ENCODE peak calls at places on chromosomes 11 and 22, in eight cellular contexts. T is neural crest cell, D is dorsolateral prefrontal cortex, G is nephron progenitor cell, P is RWPE1, Q is mucosa of descending colon, A is retinal pigment epithelial cell, X is Caco-2. V is an unnamed sample.

GRCh38 chr11:94655291-94655690 is 88.1 kb downstream of the PIWIL4 start:
- DNase-seq in D (no peak), Q (no peak), T (no peak), P (no peak), A (no peak), G (no peak), X (no peak), V (no peak)

GRCh38 chr11:8218840-8219239 is 44.8 kb downstream of the LMO1 start:
- DNase-seq in P (no peak), X (no peak), D (no peak), Q (no peak), T (no peak), G (no peak), A (no peak), V (no peak)

GRCh38 chr11:83951521-83951920 is 665.4 kb upstream of the CCDC90B start:
- DNase-seq in A (no peak), T (no peak), G (no peak), D (no peak), P (no peak), X (no peak), Q (peak), V (no peak)

GRCh38 chr22:42108848-42109247 is 18.3 kb upstream of the NDUFA6 start:
- DNase-seq in P (no peak), G (no peak), A (no peak), X (no peak), Q (no peak), T (no peak), D (no peak), V (no peak)

GRCh38 chr11:134032501-134033091 is 36.3 kb upstream of the JAM3 start:
- DNase-seq in G (no peak), X (no peak), P (no peak), T (no peak), A (no peak), D (peak), Q (no peak), V (no peak)

GRCh38 chr11:36729765-36730164 is 131.7 kb upstream of the RAG2 start:
- DNase-seq in T (no peak), P (no peak), G (no peak), D (no peak), X (no peak), Q (no peak), A (no peak), V (no peak)

GRCh38 chr11:47551086-47551485 is 1.8 kb downstream of the CELF1 start:
- DNase-seq in Q (no peak), G (no peak), P (no peak), D (no peak), T (no peak), X (no peak), A (no peak), V (no peak)

GRCh38 chr11:12246169-12246568 is 131.2 kb upstream of the PARVA start:
- DNase-seq in P (no peak), G (no peak), A (no peak), D (no peak), Q (no peak), T (no peak), X (no peak), V (no peak)

GRCh38 chr22:46462726-46463371 is 74.6 kb downstream of the CELSR1 start:
- DNase-seq in X (no peak), D (no peak), P (peak), Q (no peak), T (no peak), G (no peak), A (no peak), V (no peak)

GRCh38 chr11:8006349-8006977 is 19.3 kb downstream of the EIF3F start:
- DNase-seq in A (no peak), Q (peak), T (peak), G (peak), X (peak), P (peak), D (peak), V (peak)

GRCh38 chr22:37581534-37581933 is 1.6 kb upstream of the LGALS2 start:
- DNase-seq in D (peak), P (no peak), Q (peak), A (no peak), X (no peak), G (no peak), T (no peak), V (no peak)

GRCh38 chr22:39254789-39255298 is 10.1 kb upstream of the PDGFB start:
- DNase-seq in Q (no peak), T (no peak), X (no peak), A (no peak), D (no peak), G (no peak), P (peak), V (no peak)

GRCh38 chr22:30857791-30858190 is 110.8 kb downstream of the MORC2 start:
- DNase-seq in D (no peak), Q (no peak), T (no peak), P (no peak), G (no peak), X (no peak), A (no peak), V (no peak)

GRCh38 chr11:61035086-61035835 is 63.8 kb downstream of the CD6 start:
- DNase-seq in T (no peak), D (no peak), Q (no peak), X (no peak), P (no peak), A (no peak), G (no peak), V (no peak)

GRCh38 chr11:131910491-131911387 is 540.3 kb downstream of the NTM start:
- DNase-seq in A (no peak), D (no peak), Q (no peak), X (no peak), P (peak), G (peak), T (peak), V (no peak)

GRCh38 chr22:49534386-49534785 is 293.3 kb downstream of the BRD1 start:
- DNase-seq in T (no peak), A (no peak), Q (no peak), P (no peak), D (peak), X (no peak), G (no peak), V (no peak)

GRCh38 chr11:57567512-57568329 is at the start of gene UBE2L6:
- DNase-seq in G (peak), Q (peak), P (peak), D (peak), T (peak), A (no peak), X (peak), V (peak)

GRCh38 chr11:126833020-126833419 is 167.6 kb downstream of the KIRREL3 start:
- DNase-seq in D (no peak), Q (no peak), P (no peak), A (no peak), G (no peak), X (no peak), T (no peak), V (no peak)

GRCh38 chr11:5524756-5525155 is 8.3 kb upstream of the UBQLNL start:
- DNase-seq in X (no peak), P (no peak), T (no peak), G (no peak), D (no peak), A (no peak), Q (no peak), V (no peak)

GRCh38 chr22:22893891-22894739 is 6.5 kb downstream of the IGLL5 start:
- DNase-seq in T (no peak), P (no peak), Q (no peak), X (peak), G (no peak), D (no peak), A (no peak), V (no peak)

GRCh38 chr11:68040121-68040956 is 1.5 kb downstream of the TCIRG1 start:
- DNase-seq in Q (peak), G (peak), A (no peak), P (peak), T (no peak), X (peak), D (no peak), V (no peak)

GRCh38 chr11:75275581-75275980 is 35.0 kb downstream of the TPBGL start:
- DNase-seq in D (peak), X (peak), Q (peak), G (no peak), T (no peak), A (no peak), P (no peak), V (peak)

GRCh38 chr11:2420502-2421225 is 20.1 kb downstream of the TSSC4 start:
- DNase-seq in T (peak), A (no peak), D (peak), X (peak), P (peak), G (peak), Q (peak), V (peak)

GRCh38 chr22:35313311-35314121 is 13.8 kb downstream of the TOM1 start:
- DNase-seq in X (peak), P (peak), D (no peak), G (no peak), T (no peak), A (no peak), Q (peak), V (no peak)

GRCh38 chr11:124441519-124441918 is 4.0 kb downstream of the OR8B8 start:
- DNase-seq in Q (no peak), G (no peak), X (no peak), A (no peak), P (no peak), T (no peak), D (no peak), V (no peak)

GRCh38 chr11:46389450-46390330 is 1.9 kb downstream of the CHRM4 start:
- DNase-seq in G (peak), T (peak), D (peak), P (peak), Q (peak), A (no peak), X (peak), V (peak)

GRCh38 chr11:33970984-33971466 is 79.1 kb upstream of the LMO2 start:
- DNase-seq in Q (peak), D (no peak), P (peak), X (peak), G (peak), T (peak), A (peak), V (peak)

GRCh38 chr11:64591257-64592233 is 525 bp downstream of the SLC22A12 start:
- DNase-seq in Q (no peak), X (no peak), P (no peak), D (no peak), A (no peak), T (no peak), G (no peak), V (no peak)

GRCh38 chr11:60887531-60887930 is 18.9 kb downstream of the PRPF19 start:
- DNase-seq in P (no peak), X (peak), G (peak), T (no peak), A (no peak), Q (peak), D (no peak), V (no peak)

GRCh38 chr11:3152471-3153110 is 12.5 kb downstream of the OSBPL5 start:
- DNase-seq in X (no peak), P (no peak), G (no peak), T (no peak), D (no peak), Q (no peak), A (no peak), V (no peak)

GRCh38 chr11:132062031-132062430 is 691.6 kb downstream of the NTM start:
- DNase-seq in X (no peak), D (no peak), A (no peak), Q (no peak), G (no peak), T (no peak), P (no peak), V (no peak)

GRCh38 chr11:42066113-42066512 is 606.7 kb upstream of the LRRC4C start:
- DNase-seq in G (no peak), Q (no peak), A (no peak), P (no peak), X (no peak), T (no peak), D (peak), V (no peak)

GRCh38 chr11:123448798-123449197 is 18.7 kb downstream of the GRAMD1B start:
- DNase-seq in G (no peak), A (no peak), Q (no peak), P (no peak), D (no peak), T (no peak), X (no peak), V (no peak)

GRCh38 chr11:112459001-112459400 is 198.3 kb upstream of the PLET1 start:
- DNase-seq in T (no peak), A (no peak), Q (no peak), P (no peak), G (no peak), X (no peak), D (no peak), V (no peak)

GRCh38 chr22:36304429-36304828 is 51.5 kb downstream of the APOL1 start:
- DNase-seq in T (no peak), X (no peak), D (no peak), P (no peak), Q (no peak), G (no peak), A (no peak), V (no peak)

GRCh38 chr11:134275534-134276395 is at the start of gene GLB1L3:
- DNase-seq in T (peak), P (peak), D (peak), G (peak), A (no peak), X (peak), Q (peak), V (no peak)

GRCh38 chr22:21000215-21000986 is 1.5 kb downstream of the THAP7 start:
- DNase-seq in G (no peak), D (no peak), Q (no peak), X (no peak), T (no peak), P (no peak), A (no peak), V (no peak)

GRCh38 chr22:46066691-46067090 is 83.6 kb upstream of the PPARA start:
- DNase-seq in G (no peak), P (no peak), A (no peak), X (peak), D (peak), T (no peak), Q (peak), V (no peak)

DNA sequence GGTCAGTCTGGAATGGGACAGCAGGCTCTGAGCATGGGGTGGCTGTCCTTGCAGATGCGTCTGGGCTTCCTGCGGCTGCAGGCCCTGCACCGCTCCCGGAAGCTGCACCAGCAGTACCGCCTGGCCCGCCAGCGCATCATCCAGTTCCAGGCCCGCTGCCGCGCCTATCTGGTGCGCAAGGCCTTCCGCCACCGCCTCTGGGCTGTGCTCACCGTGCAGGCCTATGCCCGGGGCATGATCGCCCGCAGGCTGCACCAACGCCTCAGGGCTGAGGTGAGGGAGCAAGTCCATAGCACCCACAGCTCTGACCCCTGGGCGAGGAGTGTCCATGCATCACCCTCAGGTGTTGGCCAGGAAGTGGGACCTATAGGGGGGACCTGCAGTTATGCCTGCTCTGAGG is 51.6 kb downstream of the MYO7A start:
- DNase-seq in T (no peak), G (no peak), P (no peak), A (no peak), X (no peak), D (no peak), Q (no peak), V (no peak)
- TF ChIP-seq CTCF in T (no peak), G (no peak), P (no peak), A (no peak), X (no peak), D (no peak), Q (no peak), V (no peak)

GRCh38 chr22:32411829-32412592 is at the start of gene RTCB:
- DNase-seq in A (peak), T (peak), G (peak), D (peak), Q (peak), P (peak), X (peak), V (peak)

GRCh38 chr22:32411388-32411787 is 659 bp downstream of the RTCB start:
- DNase-seq in Q (no peak), D (no peak), P (peak), X (no peak), T (no peak), G (no peak), A (no peak), V (no peak)

GRCh38 chr22:32416556-32417085 is 4.6 kb upstream of the RTCB start:
- DNase-seq in Q (no peak), T (no peak), D (no peak), G (no peak), X (no peak), A (no peak), P (no peak), V (no peak)

GRCh38 chr22:32410459-32410858 is 1.6 kb downstream of the RTCB start:
- DNase-seq in Q (no peak), G (no peak), T (no peak), X (no peak), A (no peak), D (no peak), P (no peak), V (no peak)

GRCh38 chr22:32413715-32414114 is 1.7 kb upstream of the RTCB start:
- DNase-seq in P (peak), Q (no peak), A (no peak), X (no peak), G (no peak), D (no peak), T (no peak), V (no peak)
- TF ChIP-seq CTCF in P (peak), Q (no peak), A (peak), X (peak), G (no peak), D (peak), T (peak), V (no peak)

GRCh38 chr11:111452817-111453607 is 59.2 kb downstream of the BTG4 start:
- DNase-seq in P (no peak), D (no peak), Q (no peak), X (no peak), T (no peak), G (no peak), A (no peak), V (no peak)

GRCh38 chr11:111456859-111457730 is 55.1 kb downstream of the BTG4 start:
- DNase-seq in G (no peak), X (no peak), P (no peak), Q (no peak), T (no peak), A (no peak), D (no peak), V (no peak)

GRCh38 chr11:111455291-111456085 is 56.7 kb downstream of the BTG4 start:
- DNase-seq in P (no peak), X (no peak), T (no peak), D (no peak), A (no peak), Q (no peak), G (no peak), V (no peak)

GRCh38 chr11:111456086-111456858 is 55.9 kb downstream of the BTG4 start:
- DNase-seq in A (no peak), D (no peak), G (no peak), Q (no peak), P (no peak), T (no peak), X (peak), V (no peak)

DNA sequence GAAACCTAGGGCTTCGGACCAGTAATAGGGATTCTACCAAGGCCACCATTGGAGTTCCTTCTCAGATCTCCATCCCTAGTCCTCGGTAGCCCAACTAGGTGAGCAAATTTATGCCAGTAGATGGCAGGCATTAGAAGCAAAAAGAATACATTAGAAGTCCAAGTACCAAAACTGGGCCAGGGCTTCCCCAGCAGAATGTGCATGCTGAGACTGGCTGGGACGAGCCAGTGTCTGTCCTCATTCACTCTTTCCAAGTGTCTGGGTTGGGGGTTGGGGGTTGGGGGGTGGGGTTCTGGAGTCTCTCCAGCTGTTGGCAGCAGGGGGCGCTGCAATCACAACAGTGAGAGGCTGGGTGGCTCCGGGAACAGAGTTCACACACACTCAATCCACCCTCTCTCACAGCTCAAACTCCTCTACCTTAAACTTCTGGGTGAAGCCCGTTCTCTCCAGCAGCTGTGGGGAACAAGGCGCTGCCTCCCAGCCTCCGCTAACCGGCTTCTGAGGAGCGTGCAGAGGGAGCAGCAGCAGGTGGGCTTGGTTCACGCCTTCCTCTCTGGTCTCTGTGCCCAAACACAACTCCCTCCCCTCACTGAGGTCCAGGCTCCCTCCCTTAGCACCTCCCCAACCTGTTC is 57.5 kb downstream of the BTG4 start:
- DNase-seq in Q (peak), G (peak), D (peak), A (no peak), P (peak), X (peak), T (peak), V (peak)
- TF ChIP-seq CTCF in Q (no peak), G (peak), D (peak), A (peak), P (no peak), X (peak), T (peak), V (peak)

GRCh38 chr22:27151407-27151806 is 494.0 kb downstream of the MIAT start:
- DNase-seq in Q (no peak), X (no peak), D (no peak), A (no peak), T (no peak), G (no peak), P (no peak), V (no peak)
- TF ChIP-seq CTCF in Q (no peak), X (no peak), D (no peak), A (peak), T (peak), G (no peak), P (no peak), V (no peak)

GRCh38 chr11:101459020-101459419 is 124.8 kb downstream of the TRPC6 start:
- DNase-seq in X (no peak), D (no peak), Q (no peak), A (no peak), G (no peak), P (no peak), T (no peak), V (no peak)

GRCh38 chr11:101453682-101454081 is 130.1 kb downstream of the TRPC6 start:
- DNase-seq in Q (no peak), G (no peak), X (no peak), P (no peak), T (no peak), D (no peak), A (no peak), V (no peak)

GRCh38 chr11:101458161-101458560 is 125.6 kb downstream of the TRPC6 start:
- DNase-seq in T (no peak), X (no peak), G (no peak), Q (no peak), D (no peak), A (no peak), P (no peak), V (no peak)

DNA sequence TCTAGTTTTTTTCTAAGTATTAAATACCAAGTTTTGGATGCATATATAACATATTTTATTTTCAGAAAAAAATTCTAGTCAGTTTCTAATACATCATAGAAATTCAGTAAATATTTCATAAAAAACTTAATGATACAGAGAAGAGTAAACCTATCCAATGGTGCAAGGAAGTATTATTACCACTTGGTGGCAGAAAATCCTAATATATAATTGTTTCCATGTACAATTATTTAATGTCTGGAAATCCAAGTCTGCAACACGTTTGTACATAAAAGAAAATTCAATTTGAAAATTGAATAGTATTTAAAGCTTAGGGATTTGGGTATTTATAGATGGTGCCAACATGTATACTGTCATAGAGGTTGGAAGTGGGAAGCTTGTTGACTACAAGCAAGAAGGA is 127.0 kb downstream of the TRPC6 start:
- DNase-seq in P (no peak), T (no peak), Q (no peak), G (no peak), A (no peak), X (no peak), D (no peak), V (no peak)
- TF ChIP-seq CTCF in P (peak), T (peak), Q (no peak), G (peak), A (peak), X (peak), D (peak), V (peak)

DNA sequence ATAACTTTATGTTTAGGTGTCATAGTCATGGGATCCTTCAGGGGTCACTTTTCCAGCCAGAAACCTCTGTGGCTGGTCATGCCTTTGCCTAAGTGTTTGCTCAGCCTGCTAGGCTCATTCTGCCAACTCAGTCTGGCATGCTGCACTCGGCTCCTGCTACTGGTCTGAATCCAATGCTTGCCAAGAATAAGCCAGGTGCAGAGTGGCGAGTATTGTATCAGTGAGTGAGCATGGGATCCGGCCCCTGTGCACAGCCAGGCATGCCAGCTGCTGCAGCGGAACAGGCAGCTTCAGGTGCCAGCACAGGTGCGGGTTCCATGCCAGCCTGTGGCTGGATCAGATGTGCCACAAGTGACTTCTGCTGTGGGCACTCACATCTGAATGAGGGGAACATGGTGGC is 1269.3 kb upstream of the CNTN5 start:
- DNase-seq in X (no peak), G (no peak), P (no peak), T (no peak), D (no peak), A (no peak), Q (no peak), V (no peak)
- TF ChIP-seq CTCF in X (no peak), G (no peak), P (no peak), T (no peak), D (no peak), A (no peak), Q (no peak), V (no peak)